ENCODE peak calls at places on chromosomes 7 and 10, in four cellular contexts. V, Y, K and Z are unnamed samples.
A peak's percentile ranks its signal among the peaks of the same experiment; 100 is the strongest.

GRCh38 chr10:88902328-88902789 is 22.3 kb downstream of the STAMBPL1 start:
- DNase-seq in V (no peak), Y (no peak), K (no peak), Z (no peak)

GRCh38 chr7:13829914-13830603 is 159.4 kb downstream of the ETV1 start:
- DNase-seq in V (no peak), Y (no peak), K (no peak), Z (no peak)

GRCh38 chr7:140625908-140626868 is 14.4 kb downstream of the DENND2A start:
- DNase-seq in V (peak; percentile 92), Y (no peak), K (peak; percentile 5), Z (peak; percentile 18)

GRCh38 chr7:100568936-100569844 is 4.5 kb downstream of the SAP25 start:
- DNase-seq in V (no peak), Y (no peak), K (no peak), Z (no peak)

GRCh38 chr10:98030093-98030821 is at the start of gene CRTAC1:
- DNase-seq in V (peak; percentile 50), Y (no peak), K (no peak), Z (no peak)

GRCh38 chr7:106424476-106425016 is 139.8 kb upstream of the NAMPT start:
- DNase-seq in V (no peak), Y (no peak), K (no peak), Z (peak; percentile 22)

GRCh38 chr7:54940748-54941147 is 78.1 kb upstream of the EGFR start:
- DNase-seq in V (no peak), Y (no peak), K (no peak), Z (no peak)

GRCh38 chr10:22315455-22316285 is 518 bp upstream of the COMMD3 start:
- DNase-seq in V (no peak), Y (no peak), K (no peak), Z (no peak)

GRCh38 chr7:47915066-47915976 is 32.9 kb downstream of the PKD1L1 start:
- DNase-seq in V (no peak), Y (no peak), K (no peak), Z (no peak)

GRCh38 chr10:132931258-132931657 is 11.1 kb downstream of the CFAP46 start:
- DNase-seq in V (no peak), Y (no peak), K (no peak), Z (no peak)

GRCh38 chr7:112638675-112639400 is 151.4 kb downstream of the TMEM168 start:
- DNase-seq in V (no peak), Y (no peak), K (no peak), Z (no peak)

GRCh38 chr10:3509355-3509754 is 275.7 kb downstream of the KLF6 start:
- DNase-seq in V (no peak), Y (no peak), K (no peak), Z (no peak)

GRCh38 chr10:124827474-124827873 is 25.9 kb downstream of the ABRAXAS2 start:
- DNase-seq in V (no peak), Y (no peak), K (peak; percentile 2), Z (no peak)

GRCh38 chr10:49634053-49634660 is 20.3 kb downstream of the CHAT start:
- DNase-seq in V (no peak), Y (no peak), K (no peak), Z (no peak)

GRCh38 chr10:9244880-9245279 is 1190.4 kb downstream of the GATA3 start:
- DNase-seq in V (no peak), Y (no peak), K (no peak), Z (no peak)

GRCh38 chr7:138520742-138521141 is 60.7 kb downstream of the TRIM24 start:
- DNase-seq in V (no peak), Y (no peak), K (no peak), Z (no peak)

GRCh38 chr7:80771523-80771922 is 133.1 kb downstream of the CD36 start:
- DNase-seq in V (no peak), Y (no peak), K (no peak), Z (no peak)

GRCh38 chr7:112362053-112362650 is 88.1 kb upstream of the IFRD1 start:
- DNase-seq in V (no peak), Y (no peak), K (no peak), Z (no peak)

GRCh38 chr10:93872776-93873175 is 21.0 kb upstream of the SLC35G1 start:
- DNase-seq in V (no peak), Y (no peak), K (no peak), Z (no peak)

GRCh38 chr10:50739618-50740350 is at the start of gene ASAH2B:
- DNase-seq in V (peak; percentile 79), Y (peak; percentile 73), K (no peak), Z (peak; percentile 0)

GRCh38 chr10:74365109-74365508 is 214.1 kb downstream of the ADK start:
- DNase-seq in V (no peak), Y (no peak), K (no peak), Z (no peak)

GRCh38 chr10:113524539-113525490 is 28.0 kb upstream of the HABP2 start:
- DNase-seq in V (no peak), Y (no peak), K (no peak), Z (no peak)

GRCh38 chr7:111554086-111554485 is 8.2 kb downstream of the IMMP2L start:
- DNase-seq in V (no peak), Y (no peak), K (no peak), Z (no peak)

GRCh38 chr7:143434660-143435059 is 8.6 kb upstream of the TAS2R60 start:
- DNase-seq in V (peak; percentile 58), Y (no peak), K (no peak), Z (peak; percentile 59)

GRCh38 chr7:131235489-131236317 is 92.0 kb upstream of the MKLN1 start:
- DNase-seq in V (no peak), Y (peak; percentile 61), K (no peak), Z (peak; percentile 87)

GRCh38 chr7:101161692-101162461 is 3.5 kb downstream of the VGF start:
- DNase-seq in V (no peak), Y (no peak), K (no peak), Z (no peak)

GRCh38 chr10:129523723-129524316 is 56.8 kb downstream of the MGMT start:
- DNase-seq in V (no peak), Y (no peak), K (no peak), Z (no peak)

GRCh38 chr7:14242186-14242585 is 252.7 kb upstream of the ETV1 start:
- DNase-seq in V (no peak), Y (no peak), K (no peak), Z (no peak)

GRCh38 chr7:7554021-7554432 is 12.7 kb upstream of the MIOS start:
- DNase-seq in V (no peak), Y (no peak), K (peak; percentile 12), Z (no peak)

GRCh38 chr7:47211467-47212121 is 370.3 kb downstream of the TNS3 start:
- DNase-seq in V (no peak), Y (no peak), K (no peak), Z (no peak)

GRCh38 chr10:6218692-6219493 is 16.2 kb downstream of the PFKFB3 start:
- DNase-seq in V (no peak), Y (no peak), K (peak; percentile 78), Z (peak; percentile 91)

GRCh38 chr10:49385939-49386922 is 9.7 kb downstream of the DRGX start:
- DNase-seq in V (no peak), Y (no peak), K (no peak), Z (no peak)

GRCh38 chr7:114988755-114989154 is 66.9 kb downstream of the MDFIC start:
- DNase-seq in V (peak; percentile 74), Y (no peak), K (no peak), Z (no peak)

GRCh38 chr7:106075937-106076336 is 36.2 kb downstream of the SYPL1 start:
- DNase-seq in V (no peak), Y (no peak), K (no peak), Z (no peak)

GRCh38 chr10:7484456-7485266 is 73.8 kb upstream of the SFMBT2 start:
- DNase-seq in V (no peak), Y (peak; percentile 61), K (no peak), Z (no peak)

GRCh38 chr7:78111384-78111783 is 312.8 kb downstream of the PHTF2 start:
- DNase-seq in V (no peak), Y (no peak), K (no peak), Z (no peak)
- H3K27ac ChIP-seq in V (no peak overlapping the region), Y (no peak overlapping the region), K (no peak overlapping the region), Z (no peak overlapping the region)

DNA sequence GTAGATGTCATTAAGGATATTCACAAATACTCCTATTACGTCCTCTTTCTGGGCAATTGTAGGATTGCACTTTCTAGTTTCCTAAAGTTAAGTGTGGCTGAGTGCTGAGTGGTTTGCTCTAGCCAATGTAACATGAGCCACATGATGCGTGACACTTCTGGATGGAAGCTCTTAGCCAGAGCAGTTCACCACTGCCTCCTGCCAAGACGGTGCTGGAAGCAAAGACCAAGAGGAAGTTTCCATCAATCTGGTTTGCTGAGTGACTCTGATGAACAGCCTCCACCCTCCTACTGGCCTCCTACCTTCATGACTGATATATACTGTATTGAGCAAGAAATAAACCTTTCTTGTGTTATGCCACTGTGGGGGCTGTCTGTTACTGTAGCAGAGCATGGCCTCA is 318.1 kb downstream of the KCNMA1 start:
- DNase-seq in V (no peak), Y (no peak), K (no peak), Z (no peak)
- H3K27ac ChIP-seq in V (no peak overlapping the region), Y (no peak overlapping the region), K (no peak overlapping the region), Z (no peak overlapping the region)

DNA sequence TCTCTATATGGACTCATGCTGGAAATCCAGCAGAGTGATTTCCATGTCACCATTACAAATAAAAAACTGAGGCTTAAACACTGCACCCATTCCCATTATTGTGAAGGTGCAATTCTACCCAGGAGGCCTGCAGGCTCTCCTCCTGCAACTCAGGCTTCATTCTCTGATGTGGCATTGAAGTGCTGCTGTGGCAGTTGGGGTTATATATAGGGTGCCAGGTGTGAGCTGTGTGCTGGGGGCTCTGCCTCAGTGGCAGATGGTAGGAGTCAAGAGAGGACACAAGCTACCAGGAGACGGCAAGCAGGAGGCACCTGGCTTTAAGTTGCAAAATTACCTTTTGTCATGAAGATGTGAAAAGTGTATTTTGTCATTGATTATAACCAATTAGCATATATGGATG is 21.3 kb downstream of the ZNF107 start:
- DNase-seq in V (no peak), Y (no peak), K (no peak), Z (no peak)
- H3K27ac ChIP-seq in V (no peak overlapping the region), Y (no peak overlapping the region), K (no peak overlapping the region), Z (no peak overlapping the region)

GRCh38 chr10:35059486-35059885 is 30.7 kb downstream of the CUL2 start:
- DNase-seq in V (no peak), Y (no peak), K (no peak), Z (no peak)

GRCh38 chr10:35058134-35058533 is 32.0 kb downstream of the CUL2 start:
- DNase-seq in V (no peak), Y (no peak), K (no peak), Z (no peak)

GRCh38 chr10:35056686-35057085 is 33.5 kb downstream of the CUL2 start:
- DNase-seq in V (no peak), Y (no peak), K (no peak), Z (no peak)

GRCh38 chr10:35056133-35056532 is 34.0 kb downstream of the CUL2 start:
- DNase-seq in V (no peak), Y (no peak), K (no peak), Z (no peak)

DNA sequence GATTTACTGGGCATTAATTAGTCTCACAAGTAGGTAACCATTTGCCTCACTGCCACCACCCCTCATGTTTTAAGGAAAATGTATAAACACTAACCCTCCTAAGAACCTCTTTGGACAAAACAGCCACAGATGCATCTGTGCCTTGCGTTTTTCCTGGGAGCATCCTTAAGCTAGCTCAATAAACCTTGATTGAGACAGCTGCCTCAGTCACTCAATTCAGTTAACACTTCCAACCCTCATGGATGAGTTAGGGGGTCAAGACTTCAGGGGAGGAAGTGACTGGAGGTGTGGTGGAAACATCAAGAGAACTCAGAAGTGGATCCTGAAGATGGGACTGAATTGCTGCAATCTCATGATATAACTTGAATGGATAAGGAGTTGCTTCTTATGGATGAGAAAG is 31.5 kb downstream of the CUL2 start:
- DNase-seq in V (no peak), Y (no peak), K (no peak), Z (no peak)
- H3K27ac ChIP-seq in V (no peak overlapping the region), Y (no peak overlapping the region), K (no peak overlapping the region), Z (peak overlapping the region; percentile 53)